ENCODE peak calls at places on chromosomes 13 and 19, in five cellular contexts. G is HepG2, H is IMR-90, U is H9, K is HCT116. A is an unnamed sample.
A peak's percentile ranks its signal among the peaks of the same experiment; 100 is the strongest.

GRCh38 chr19:10137751-10138682 is 18.3 kb upstream of the EIF3G start:
- DNase-seq in G (no peak), H (no peak), U (no peak), K (no peak), A (no peak)

GRCh38 chr13:29706923-29707322 is 111.4 kb upstream of the SLC7A1 start:
- DNase-seq in G (no peak), H (no peak), U (no peak), K (no peak), A (no peak)

GRCh38 chr19:15304140-15304705 is 28.1 kb downstream of the BRD4 start:
- DNase-seq in G (peak; percentile 58), H (no peak), U (no peak), K (no peak), A (no peak)

GRCh38 chr13:24625324-24625723 is 54.9 kb upstream of the ATP12A start:
- DNase-seq in G (no peak), H (no peak), U (no peak), K (no peak), A (no peak)

GRCh38 chr13:106382569-106382968 is 152.9 kb downstream of the EFNB2 start:
- DNase-seq in G (no peak), H (no peak), U (no peak), K (no peak), A (no peak)

GRCh38 chr19:39518975-39519374 is 4.0 kb downstream of the SELENOV start:
- DNase-seq in G (no peak), H (no peak), U (peak; percentile 65), K (no peak), A (no peak)

GRCh38 chr19:39166571-39167391 is 30.0 kb upstream of the NCCRP1 start:
- DNase-seq in G (peak; percentile 49), H (no peak), U (no peak), K (no peak), A (no peak)

GRCh38 chr19:14005381-14006084 is 587 bp downstream of the RFX1 start:
- DNase-seq in G (peak; percentile 67), H (peak; percentile 75), U (peak; percentile 90), K (peak; percentile 65), A (peak; percentile 60)

GRCh38 chr19:52739576-52739975 is 4.7 kb upstream of the ZNF611 start:
- DNase-seq in G (no peak), H (no peak), U (peak; percentile 73), K (no peak), A (no peak)

GRCh38 chr13:100855151-100855550 is 180.6 kb upstream of the TMTC4 start:
- DNase-seq in G (no peak), H (no peak), U (no peak), K (no peak), A (no peak)

GRCh38 chr19:51001495-51001894 is at the start of gene KLK8:
- DNase-seq in G (no peak), H (no peak), U (peak; percentile 76), K (no peak), A (no peak)

GRCh38 chr19:2244486-2244885 is 4.6 kb upstream of the AMH start:
- DNase-seq in G (no peak), H (no peak), U (no peak), K (no peak), A (no peak)

GRCh38 chr19:58571575-58571947 is 1.6 kb downstream of the MZF1 start:
- DNase-seq in G (no peak), H (no peak), U (no peak), K (no peak), A (no peak)

GRCh38 chr19:10625003-10625761 is at the start of gene SLC44A2:
- DNase-seq in G (no peak), H (peak; percentile 35), U (peak; percentile 87), K (peak; percentile 38), A (peak; percentile 6)

GRCh38 chr13:108326318-108326717 is 56.8 kb downstream of the TNFSF13B start:
- DNase-seq in G (peak; percentile 13), H (no peak), U (no peak), K (no peak), A (no peak)
- H2AFZ ChIP-seq in G (no peak overlapping the region), H (no peak overlapping the region), U (no peak overlapping the region), K (no peak overlapping the region), A (no peak overlapping the region)

DNA sequence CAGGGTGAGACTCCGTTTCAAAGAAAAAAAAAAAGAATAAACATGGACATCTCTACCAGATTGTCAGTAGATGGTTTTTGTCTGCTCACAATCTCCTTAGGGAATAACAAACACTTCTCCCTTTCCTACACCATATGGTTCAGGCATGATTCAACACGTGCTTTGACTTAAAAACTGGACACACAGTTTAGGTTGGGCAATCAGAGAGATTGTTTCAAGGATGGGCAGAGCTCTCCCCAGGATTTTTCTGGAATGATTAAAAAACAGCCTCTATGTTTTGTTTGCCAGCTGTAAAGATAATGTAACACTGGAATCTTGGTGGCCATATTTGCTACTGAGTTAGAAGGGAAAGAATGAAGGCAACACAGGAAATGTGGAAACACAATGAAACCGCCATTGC is 150.1 kb upstream of the TSC22D1 start:
- DNase-seq in G (no peak), H (peak; percentile 90), U (no peak), K (no peak), A (peak; percentile 49)
- TF ChIP-seq CTCF in G (no peak), H (no peak), U (no peak), K (no peak), A (no peak)

GRCh38 chr19:17841371-17841809 is 6.4 kb downstream of the JAK3 start:
- DNase-seq in G (no peak), H (no peak), U (no peak), K (no peak), A (no peak)
- H2AFZ ChIP-seq in G (no peak overlapping the region), H (peak overlapping the region; percentile 88), U (no peak overlapping the region), K (peak overlapping the region; percentile 30), A (peak overlapping the region; percentile 42)

GRCh38 chr19:42629191-42629590 is 34.5 kb upstream of the CEACAM8 start:
- DNase-seq in G (no peak), H (no peak), U (no peak), K (no peak), A (no peak)

GRCh38 chr19:42635233-42635539 is 40.5 kb upstream of the CEACAM8 start:
- DNase-seq in G (no peak), H (no peak), U (no peak), K (no peak), A (no peak)

DNA sequence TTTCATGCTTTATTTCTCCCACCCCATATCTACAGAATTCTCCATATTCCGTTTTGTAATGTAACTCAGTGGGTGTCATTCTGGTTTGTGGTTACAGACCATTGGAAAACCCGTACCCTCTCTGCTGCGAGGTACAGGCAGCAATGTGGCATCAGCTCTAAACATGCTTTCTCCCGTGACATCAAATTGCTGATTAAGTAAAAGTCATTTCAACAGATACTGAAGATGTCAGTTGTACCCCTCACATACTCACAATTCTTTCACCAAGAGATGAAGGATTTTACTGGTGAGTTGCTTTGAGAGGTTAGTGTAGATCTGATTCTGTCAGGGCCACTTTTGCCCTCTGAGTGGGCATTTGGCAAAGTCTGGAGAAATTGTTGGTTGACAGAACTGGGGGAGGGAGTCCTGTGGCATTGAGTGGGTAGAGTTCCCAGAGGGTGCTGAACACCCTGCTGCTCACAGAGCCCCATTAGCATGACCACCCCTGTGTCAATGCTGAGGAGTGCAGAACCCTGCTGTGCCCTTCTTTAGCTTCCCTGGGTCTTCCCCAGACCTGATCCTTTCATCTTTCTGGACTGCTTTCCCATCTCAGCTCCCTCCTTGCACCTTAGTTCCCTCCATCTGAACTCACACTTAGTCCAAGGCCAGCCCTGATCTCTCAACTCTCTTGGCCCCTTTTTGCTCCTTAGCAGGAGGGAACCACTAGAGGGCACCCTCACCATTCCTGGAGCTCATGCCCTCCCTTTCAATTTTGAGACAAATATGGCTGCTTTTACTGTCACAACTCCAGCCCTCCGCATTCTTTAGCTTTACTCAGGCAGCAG is 39.9 kb upstream of the CEACAM8 start:
- DNase-seq in G (peak; percentile 32), H (peak; percentile 20), U (no peak), K (peak; percentile 29), A (no peak)
- TF ChIP-seq CTCF in G (peak; percentile 79), H (peak; percentile 73), U (peak; percentile 46), K (peak; percentile 95), A (peak; percentile 47)

DNA sequence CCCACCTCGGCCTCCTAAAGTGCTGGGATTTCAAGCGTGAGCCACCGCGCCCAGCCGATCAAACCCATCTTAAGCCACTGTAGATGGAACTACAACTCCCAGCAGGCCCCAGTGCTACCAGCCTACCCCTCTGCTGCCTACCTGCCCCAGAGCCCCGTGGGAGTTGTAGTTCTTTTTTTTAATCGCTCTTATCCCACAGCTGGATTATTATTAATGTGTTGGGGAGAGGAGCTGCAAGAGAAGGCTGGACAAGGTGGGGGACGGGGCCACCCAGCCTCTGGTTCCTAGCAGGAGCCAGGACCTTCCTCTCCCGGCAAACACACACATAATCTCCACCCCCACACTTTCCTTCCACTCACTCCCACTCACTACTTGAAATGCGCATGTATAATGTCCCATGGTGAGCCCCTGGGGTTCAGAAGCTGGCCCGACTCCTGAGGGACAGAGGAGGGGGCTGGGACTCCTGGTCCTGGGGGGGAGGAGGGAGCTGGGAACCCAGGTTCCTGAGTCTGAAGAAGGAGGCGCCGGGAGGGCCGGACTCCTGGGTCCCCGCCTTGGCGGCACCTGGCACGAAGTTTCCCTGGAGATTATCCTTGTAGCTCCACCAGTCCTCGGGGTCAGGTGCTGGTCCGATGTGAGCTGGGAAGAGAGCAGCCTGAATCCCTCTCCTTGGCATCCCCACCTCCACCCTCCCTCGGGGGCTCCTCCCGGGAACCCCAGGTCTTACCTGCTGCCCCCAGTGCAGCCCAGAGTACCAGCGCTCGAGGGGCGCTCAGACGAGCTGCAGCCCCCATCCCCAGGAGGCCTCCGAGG is 942 bp downstream of the CA11 start:
- DNase-seq in G (peak; percentile 53), H (peak; percentile 65), U (peak; percentile 82), K (peak; percentile 69), A (no peak)
- H2AFZ ChIP-seq in G (peak overlapping the region; percentile 86), H (peak overlapping the region; percentile 91), U (no peak overlapping the region), K (no peak overlapping the region), A (peak overlapping the region; percentile 86)